ENCODE peak calls at places on chromosome 20, in six cellular contexts. One of them, this sample, is unnamed.

GRCh38 chr20:53678990-53679596 is 85.5 kb upstream of the ZNF217 start:
- DNase-seq in left cardiac atrium: no peak
- DNase-seq in uterus: no peak
- DNase-seq in stimulated activated CD4-positive, alpha-beta T cell treated with anti-CD3 and anti-CD28 coated beads, Interleukin-1b, Interleukin-23, amount 100 ng/mL, for 4 hours: no peak
- DNase-seq in M059J: no peak
- DNase-seq in progenitor cell of endocrine pancreas: no peak
- DNase-seq in this sample: no peak

GRCh38 chr20:24337074-24337473 is 132.4 kb upstream of the SYNDIG1 start:
- DNase-seq in left cardiac atrium: no peak
- DNase-seq in uterus: no peak
- DNase-seq in stimulated activated CD4-positive, alpha-beta T cell treated with anti-CD3 and anti-CD28 coated beads, Interleukin-1b, Interleukin-23, amount 100 ng/mL, for 4 hours: no peak
- DNase-seq in M059J: peak
- DNase-seq in progenitor cell of endocrine pancreas: no peak
- DNase-seq in this sample: no peak

GRCh38 chr20:24357169-24357568 is 112.3 kb upstream of the SYNDIG1 start:
- DNase-seq in left cardiac atrium: no peak
- DNase-seq in uterus: no peak
- DNase-seq in stimulated activated CD4-positive, alpha-beta T cell treated with anti-CD3 and anti-CD28 coated beads, Interleukin-1b, Interleukin-23, amount 100 ng/mL, for 4 hours: no peak
- DNase-seq in M059J: no peak
- DNase-seq in progenitor cell of endocrine pancreas: no peak
- DNase-seq in this sample: no peak

GRCh38 chr20:56200456-56200855 is 48.1 kb upstream of the MC3R start:
- DNase-seq in left cardiac atrium: no peak
- DNase-seq in uterus: no peak
- DNase-seq in stimulated activated CD4-positive, alpha-beta T cell treated with anti-CD3 and anti-CD28 coated beads, Interleukin-1b, Interleukin-23, amount 100 ng/mL, for 4 hours: no peak
- DNase-seq in M059J: no peak
- DNase-seq in progenitor cell of endocrine pancreas: no peak
- DNase-seq in this sample: no peak

GRCh38 chr20:2692036-2692885 is at the start of gene EBF4:
- DNase-seq in left cardiac atrium: peak
- DNase-seq in uterus: peak
- DNase-seq in stimulated activated CD4-positive, alpha-beta T cell treated with anti-CD3 and anti-CD28 coated beads, Interleukin-1b, Interleukin-23, amount 100 ng/mL, for 4 hours: peak
- DNase-seq in M059J: peak
- DNase-seq in progenitor cell of endocrine pancreas: peak
- DNase-seq in this sample: peak

GRCh38 chr20:46312075-46312944 is 4.0 kb upstream of the CDH22 start:
- DNase-seq in left cardiac atrium: no peak
- DNase-seq in uterus: no peak
- DNase-seq in stimulated activated CD4-positive, alpha-beta T cell treated with anti-CD3 and anti-CD28 coated beads, Interleukin-1b, Interleukin-23, amount 100 ng/mL, for 4 hours: no peak
- DNase-seq in M059J: no peak
- DNase-seq in progenitor cell of endocrine pancreas: peak
- DNase-seq in this sample: no peak

GRCh38 chr20:51631011-51631950 is 88.8 kb upstream of the NFATC2 start:
- DNase-seq in left cardiac atrium: peak
- DNase-seq in uterus: peak
- DNase-seq in stimulated activated CD4-positive, alpha-beta T cell treated with anti-CD3 and anti-CD28 coated beads, Interleukin-1b, Interleukin-23, amount 100 ng/mL, for 4 hours: no peak
- DNase-seq in M059J: peak
- DNase-seq in progenitor cell of endocrine pancreas: no peak
- DNase-seq in this sample: no peak

GRCh38 chr20:35972445-35972844 is 4.1 kb downstream of the CNBD2 start:
- DNase-seq in left cardiac atrium: no peak
- DNase-seq in uterus: no peak
- DNase-seq in stimulated activated CD4-positive, alpha-beta T cell treated with anti-CD3 and anti-CD28 coated beads, Interleukin-1b, Interleukin-23, amount 100 ng/mL, for 4 hours: no peak
- DNase-seq in M059J: peak
- DNase-seq in progenitor cell of endocrine pancreas: no peak
- DNase-seq in this sample: no peak

GRCh38 chr20:20710847-20711315 is 1.6 kb downstream of the RALGAPA2 start:
- DNase-seq in left cardiac atrium: no peak
- DNase-seq in uterus: no peak
- DNase-seq in stimulated activated CD4-positive, alpha-beta T cell treated with anti-CD3 and anti-CD28 coated beads, Interleukin-1b, Interleukin-23, amount 100 ng/mL, for 4 hours: no peak
- DNase-seq in M059J: peak
- DNase-seq in progenitor cell of endocrine pancreas: no peak
- DNase-seq in this sample: no peak